ENCODE peak calls at places on chromosomes 7 and 10, in nine cellular contexts. E, I, X, B, V, S, U, Q and R are unnamed samples.

GRCh38 chr10:110357252-110357780 is 52.6 kb upstream of the SMNDC1 start:
- DNase-seq in I (no peak), S (peak; percentile 70), B (no peak), X (peak; percentile 96), V (peak; percentile 99), U (no peak), E (peak; percentile 59), Q (peak; percentile 80), R (peak; percentile 87)

GRCh38 chr7:102468416-102469350 is 3.9 kb downstream of the LRWD1 start:
- DNase-seq in V (no peak), X (no peak), I (no peak), E (peak; percentile 16), Q (no peak), U (no peak), S (no peak), B (no peak), R (no peak)

GRCh38 chr10:89476676-89477075 is 58.7 kb downstream of the SLC16A12 start:
- DNase-seq in S (no peak), I (no peak), B (no peak), U (no peak), V (peak; percentile 12), Q (peak; percentile 92), X (peak; percentile 59), E (no peak), R (no peak)

GRCh38 chr7:20329389-20330175 is 1.1 kb upstream of the ITGB8 start:
- DNase-seq in X (peak; percentile 72), V (peak; percentile 71), E (peak; percentile 35), B (no peak), S (peak; percentile 60), I (peak; percentile 69), U (peak; percentile 82), Q (peak; percentile 53), R (peak; percentile 80)

GRCh38 chr10:75722609-75723008 is 291.2 kb downstream of the LRMDA start:
- DNase-seq in E (no peak), B (no peak), Q (no peak), V (no peak), U (no peak), I (no peak), S (no peak), X (no peak), R (peak; percentile 46)

GRCh38 chr10:43594944-43595589 is 11.2 kb upstream of the ZNF485 start:
- DNase-seq in X (peak; percentile 63), S (peak; percentile 80), U (no peak), E (no peak), I (no peak), V (peak; percentile 50), B (no peak), Q (no peak), R (peak; percentile 4)

GRCh38 chr10:17423641-17424186 is 30.7 kb downstream of the ST8SIA6 start:
- DNase-seq in X (no peak), V (no peak), I (no peak), B (no peak), S (no peak), Q (no peak), E (no peak), U (peak; percentile 69), R (peak; percentile 16)

GRCh38 chr10:75145590-75145989 is 34.1 kb downstream of the SAMD8 start:
- DNase-seq in I (peak; percentile 39), B (no peak), X (no peak), S (no peak), V (no peak), Q (no peak), E (no peak), U (no peak), R (peak; percentile 17)

GRCh38 chr10:59649606-59650346 is 59.9 kb downstream of the SLC16A9 start:
- DNase-seq in X (no peak), U (no peak), S (no peak), I (no peak), B (no peak), E (no peak), Q (no peak), V (no peak), R (no peak)

GRCh38 chr7:93374345-93374940 is 142.3 kb downstream of the VPS50 start:
- DNase-seq in V (peak; percentile 39), B (no peak), I (peak; percentile 51), X (peak; percentile 65), E (no peak), U (peak; percentile 55), S (no peak), Q (peak; percentile 31), R (peak; percentile 51)

GRCh38 chr7:71776726-71777125 is 635.4 kb downstream of the CALN1 start:
- DNase-seq in X (no peak), Q (no peak), V (no peak), E (no peak), I (no peak), U (no peak), B (no peak), S (no peak), R (no peak)

GRCh38 chr10:113735913-113736312 is 15.6 kb upstream of the PLEKHS1 start:
- DNase-seq in E (no peak), I (peak; percentile 27), X (no peak), V (no peak), S (no peak), B (no peak), Q (no peak), U (peak; percentile 39), R (peak; percentile 49)

GRCh38 chr7:121334376-121334775 is 5.6 kb downstream of the WNT16 start:
- DNase-seq in E (no peak), B (no peak), X (no peak), S (no peak), Q (no peak), U (no peak), I (no peak), V (no peak), R (no peak)

GRCh38 chr7:55360486-55360885 is 4.7 kb upstream of the LANCL2 start:
- DNase-seq in Q (no peak), X (peak; percentile 20), B (no peak), E (no peak), I (no peak), V (no peak), S (no peak), U (no peak), R (no peak)

DNA sequence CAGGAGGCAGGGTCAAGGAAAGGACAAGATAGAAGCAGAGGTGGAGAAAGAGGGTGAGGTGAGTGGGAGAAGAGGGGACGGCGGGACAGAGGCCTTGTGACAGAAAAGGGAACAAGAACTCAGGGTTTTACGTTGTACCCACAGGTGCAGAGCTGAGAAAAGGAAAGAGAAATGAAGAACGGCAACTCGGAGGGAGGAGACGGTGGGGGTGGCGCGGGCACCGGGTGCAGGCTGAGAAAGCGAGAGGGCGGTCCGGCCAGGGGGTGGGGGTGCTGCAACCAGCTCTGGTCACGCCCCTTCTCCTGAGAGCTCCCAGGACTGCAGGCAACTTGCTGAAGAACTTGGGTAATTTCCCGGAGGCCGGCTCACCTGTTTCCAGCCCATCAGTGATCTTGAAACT is 65.3 kb downstream of the CARD11 start:
- DNase-seq in X (no peak), S (peak; percentile 94), I (peak; percentile 36), U (no peak), E (peak; percentile 95), V (no peak), B (peak; percentile 44), Q (no peak), R (peak; percentile 57)
- H3K4me3 ChIP-seq in X (no peak overlapping the region), S (peak overlapping the region; percentile 41), I (no peak overlapping the region), U (no peak overlapping the region), E (peak overlapping the region; percentile 17), V (no peak overlapping the region), B (peak overlapping the region; percentile 40), Q (no peak overlapping the region), R (no peak overlapping the region)

GRCh38 chr10:121300723-121301122 is 297.5 kb downstream of the FGFR2 start:
- DNase-seq in S (no peak), U (no peak), E (no peak), Q (no peak), B (no peak), X (no peak), I (no peak), V (no peak), R (no peak)

GRCh38 chr10:121306159-121306673 is 292.0 kb downstream of the FGFR2 start:
- DNase-seq in S (no peak), B (no peak), X (no peak), E (no peak), V (no peak), I (no peak), Q (no peak), U (no peak), R (no peak)

GRCh38 chr10:121303273-121303890 is 294.9 kb downstream of the FGFR2 start:
- DNase-seq in V (no peak), E (no peak), B (no peak), I (no peak), Q (no peak), U (no peak), X (no peak), S (no peak), R (no peak)

GRCh38 chr10:121307411-121307980 is 290.7 kb downstream of the FGFR2 start:
- DNase-seq in B (no peak), S (no peak), I (no peak), X (no peak), E (no peak), V (no peak), U (no peak), Q (no peak), R (peak; percentile 95)

GRCh38 chr10:121302541-121303180 is 295.6 kb downstream of the FGFR2 start:
- DNase-seq in V (no peak), E (no peak), B (no peak), Q (no peak), S (no peak), U (no peak), I (no peak), X (no peak), R (peak; percentile 63)
- TF ChIP-seq CTCF in V (no peak), E (no peak), B (no peak), Q (no peak), S (no peak), U (no peak), I (no peak), X (no peak), R (no peak)

GRCh38 chr10:72085166-72085565 is 3.2 kb downstream of the SPOCK2 start:
- DNase-seq in X (no peak), Q (no peak), U (peak; percentile 46), E (no peak), I (no peak), S (no peak), B (no peak), V (no peak), R (no peak)

GRCh38 chr10:72081772-72082590 is 6.4 kb downstream of the SPOCK2 start:
- DNase-seq in I (no peak), V (no peak), E (no peak), S (no peak), Q (no peak), X (no peak), B (no peak), U (no peak), R (peak; percentile 61)

GRCh38 chr10:72084094-72084459 is 4.3 kb downstream of the SPOCK2 start:
- DNase-seq in E (no peak), Q (no peak), U (no peak), S (no peak), I (no peak), B (peak; percentile 42), V (no peak), X (no peak), R (no peak)

GRCh38 chr10:72081210-72081609 is 7.1 kb downstream of the SPOCK2 start:
- DNase-seq in Q (no peak), X (no peak), B (no peak), I (no peak), V (no peak), S (no peak), E (no peak), U (no peak), R (no peak)

GRCh38 chr10:72083234-72084093 is 4.9 kb downstream of the SPOCK2 start:
- DNase-seq in X (no peak), U (no peak), I (no peak), V (no peak), B (no peak), S (no peak), Q (no peak), E (no peak), R (no peak)
- H3K4me3 ChIP-seq in X (no peak overlapping the region), U (no peak overlapping the region), I (no peak overlapping the region), V (no peak overlapping the region), B (peak overlapping the region; percentile 98), S (no peak overlapping the region), Q (no peak overlapping the region), E (no peak overlapping the region), R (no peak overlapping the region)

GRCh38 chr7:2394566-2395082 is 8.8 kb upstream of the CHST12 start:
- DNase-seq in Q (no peak), B (no peak), V (no peak), U (no peak), I (no peak), X (no peak), E (no peak), S (no peak), R (no peak)
- TF ChIP-seq CTCF in Q (no peak), B (no peak), V (no peak), U (no peak), I (no peak), X (no peak), E (no peak), S (no peak), R (no peak)